ENCODE peak calls at places on chromosomes 12 and 14, in seven cellular contexts. One of them, this sample, is unnamed.
A peak's percentile ranks its signal among the peaks of the same experiment; 100 is the strongest.

GRCh38 chr12:115201928-115202327 is 518.0 kb upstream of the TBX3 start:
- DNase-seq in fibroblast of lung: no peak
- DNase-seq in brain microvascular endothelial cell: no peak
- DNase-seq in lower lobe of right lung: no peak
- DNase-seq in hepatocyte: no peak
- DNase-seq in body of pancreas: no peak
- DNase-seq in upper lobe of right lung: no peak
- DNase-seq in this sample: no peak

GRCh38 chr12:104109446-104110271 is 28.4 kb downstream of the NFYB start:
- DNase-seq in fibroblast of lung: no peak
- DNase-seq in brain microvascular endothelial cell: no peak
- DNase-seq in lower lobe of right lung: no peak
- DNase-seq in hepatocyte: no peak
- DNase-seq in body of pancreas: no peak
- DNase-seq in upper lobe of right lung: no peak
- DNase-seq in this sample: no peak

GRCh38 chr14:77098470-77099353 is 654 bp downstream of the CIPC start:
- DNase-seq in fibroblast of lung: no peak
- DNase-seq in brain microvascular endothelial cell: no peak
- DNase-seq in lower lobe of right lung: peak; percentile 72
- DNase-seq in hepatocyte: peak; percentile 58
- DNase-seq in body of pancreas: peak; percentile 66
- DNase-seq in upper lobe of right lung: peak; percentile 83
- DNase-seq in this sample: peak; percentile 63

GRCh38 chr14:39956372-39956771 is 524.1 kb upstream of the FBXO33 start:
- DNase-seq in fibroblast of lung: no peak
- DNase-seq in brain microvascular endothelial cell: no peak
- DNase-seq in lower lobe of right lung: no peak
- DNase-seq in hepatocyte: no peak
- DNase-seq in body of pancreas: no peak
- DNase-seq in upper lobe of right lung: no peak
- DNase-seq in this sample: no peak

GRCh38 chr12:21607701-21608100 is 3.1 kb upstream of the GYS2 start:
- DNase-seq in fibroblast of lung: peak; percentile 16
- DNase-seq in brain microvascular endothelial cell: no peak
- DNase-seq in lower lobe of right lung: no peak
- DNase-seq in hepatocyte: peak; percentile 12
- DNase-seq in body of pancreas: no peak
- DNase-seq in upper lobe of right lung: no peak
- DNase-seq in this sample: no peak

GRCh38 chr12:103548622-103549601 is 38.2 kb upstream of the STAB2 start:
- DNase-seq in fibroblast of lung: peak; percentile 53
- DNase-seq in brain microvascular endothelial cell: peak; percentile 58
- DNase-seq in lower lobe of right lung: no peak
- DNase-seq in hepatocyte: peak; percentile 75
- DNase-seq in body of pancreas: peak; percentile 77
- DNase-seq in upper lobe of right lung: no peak
- DNase-seq in this sample: no peak

GRCh38 chr12:110565919-110566871 is 16.9 kb downstream of the PPTC7 start:
- DNase-seq in fibroblast of lung: peak; percentile 41
- DNase-seq in brain microvascular endothelial cell: no peak
- DNase-seq in lower lobe of right lung: no peak
- DNase-seq in hepatocyte: no peak
- DNase-seq in body of pancreas: peak; percentile 31
- DNase-seq in upper lobe of right lung: no peak
- DNase-seq in this sample: no peak

GRCh38 chr14:69318241-69318640 is 58.3 kb downstream of the GALNT16 start:
- DNase-seq in fibroblast of lung: no peak
- DNase-seq in brain microvascular endothelial cell: no peak
- DNase-seq in lower lobe of right lung: no peak
- DNase-seq in hepatocyte: no peak
- DNase-seq in body of pancreas: no peak
- DNase-seq in upper lobe of right lung: peak; percentile 32
- DNase-seq in this sample: no peak

GRCh38 chr12:43951286-43951685 is 115.4 kb downstream of the TMEM117 start:
- DNase-seq in fibroblast of lung: no peak
- DNase-seq in brain microvascular endothelial cell: no peak
- DNase-seq in lower lobe of right lung: no peak
- DNase-seq in hepatocyte: no peak
- DNase-seq in body of pancreas: no peak
- DNase-seq in upper lobe of right lung: no peak
- DNase-seq in this sample: no peak

GRCh38 chr12:8960185-8960584 is 10.7 kb upstream of the M6PR start:
- DNase-seq in fibroblast of lung: no peak
- DNase-seq in brain microvascular endothelial cell: no peak
- DNase-seq in lower lobe of right lung: no peak
- DNase-seq in hepatocyte: no peak
- DNase-seq in body of pancreas: no peak
- DNase-seq in upper lobe of right lung: no peak
- DNase-seq in this sample: no peak

GRCh38 chr14:68791078-68791983 is 1.5 kb downstream of the ZFP36L1 start:
- DNase-seq in fibroblast of lung: peak; percentile 61
- DNase-seq in brain microvascular endothelial cell: no peak
- DNase-seq in lower lobe of right lung: no peak
- DNase-seq in hepatocyte: no peak
- DNase-seq in body of pancreas: peak; percentile 48
- DNase-seq in upper lobe of right lung: no peak
- DNase-seq in this sample: no peak

GRCh38 chr12:43349863-43350262 is 202.1 kb downstream of the ADAMTS20 start:
- DNase-seq in fibroblast of lung: no peak
- DNase-seq in brain microvascular endothelial cell: no peak
- DNase-seq in lower lobe of right lung: no peak
- DNase-seq in hepatocyte: peak; percentile 14
- DNase-seq in body of pancreas: no peak
- DNase-seq in upper lobe of right lung: no peak
- DNase-seq in this sample: no peak

GRCh38 chr12:47088021-47088944 is 8.5 kb upstream of the AMIGO2 start:
- DNase-seq in fibroblast of lung: peak; percentile 88
- DNase-seq in brain microvascular endothelial cell: peak; percentile 56
- DNase-seq in lower lobe of right lung: no peak
- DNase-seq in hepatocyte: peak; percentile 66
- DNase-seq in body of pancreas: no peak
- DNase-seq in upper lobe of right lung: no peak
- DNase-seq in this sample: no peak

DNA sequence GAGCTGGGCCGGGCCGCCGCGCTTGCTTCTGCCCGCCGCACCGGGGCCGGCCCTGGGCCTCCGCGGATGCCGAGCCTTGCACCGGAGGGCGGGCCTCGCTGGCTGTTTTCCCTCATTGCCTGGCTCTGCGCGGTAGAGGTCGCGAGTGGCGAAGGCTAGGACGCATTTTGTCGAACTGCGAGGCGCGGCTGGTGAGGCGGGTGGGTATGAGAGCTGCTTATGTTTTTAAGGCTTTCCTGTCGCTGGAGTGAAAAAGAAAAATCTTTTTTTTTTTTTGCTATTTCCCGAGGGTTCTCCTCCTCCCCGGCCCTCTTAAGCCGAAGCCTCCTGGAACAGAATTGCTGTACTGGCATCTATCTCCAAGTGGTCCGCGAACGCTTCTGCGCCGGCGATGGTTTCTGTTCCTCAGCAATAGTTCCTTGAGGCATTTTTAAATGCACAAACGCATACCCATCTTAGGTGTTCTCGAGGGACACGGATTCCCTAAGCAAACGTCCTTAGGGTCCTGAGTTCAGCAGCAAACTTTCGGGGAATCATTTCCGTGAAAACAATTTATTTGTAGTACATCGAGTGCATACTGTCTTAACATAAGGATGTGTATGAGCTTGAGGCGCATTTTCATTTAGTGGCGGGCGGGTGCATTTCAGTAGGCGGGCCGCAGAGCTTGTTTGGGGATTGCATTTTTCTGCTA is 631 bp downstream of the RESF1 start:
- DNase-seq in fibroblast of lung: peak; percentile 65
- DNase-seq in brain microvascular endothelial cell: peak; percentile 50
- DNase-seq in lower lobe of right lung: peak; percentile 78
- DNase-seq in hepatocyte: peak; percentile 79
- DNase-seq in body of pancreas: peak; percentile 73
- DNase-seq in upper lobe of right lung: no peak
- DNase-seq in this sample: peak; percentile 15
- TF ChIP-seq CTCF in fibroblast of lung: peak; percentile 13
- TF ChIP-seq CTCF in brain microvascular endothelial cell: peak; percentile 34
- TF ChIP-seq CTCF in lower lobe of right lung: no peak
- TF ChIP-seq CTCF in hepatocyte: peak; percentile 31
- TF ChIP-seq CTCF in body of pancreas: no peak
- TF ChIP-seq CTCF in upper lobe of right lung: no peak
- TF ChIP-seq CTCF in this sample: no peak

GRCh38 chr12:122615780-122616179 is 87.4 kb downstream of the HCAR2 start:
- DNase-seq in fibroblast of lung: no peak
- DNase-seq in brain microvascular endothelial cell: no peak
- DNase-seq in lower lobe of right lung: no peak
- DNase-seq in hepatocyte: no peak
- DNase-seq in body of pancreas: no peak
- DNase-seq in upper lobe of right lung: no peak
- DNase-seq in this sample: no peak

GRCh38 chr12:122609696-122610095 is 82.6 kb downstream of the KNTC1 start:
- DNase-seq in fibroblast of lung: no peak
- DNase-seq in brain microvascular endothelial cell: no peak
- DNase-seq in lower lobe of right lung: no peak
- DNase-seq in hepatocyte: no peak
- DNase-seq in body of pancreas: no peak
- DNase-seq in upper lobe of right lung: no peak
- DNase-seq in this sample: no peak

GRCh38 chr12:122614839-122615238 is 87.8 kb downstream of the KNTC1 start:
- DNase-seq in fibroblast of lung: peak; percentile 6
- DNase-seq in brain microvascular endothelial cell: no peak
- DNase-seq in lower lobe of right lung: no peak
- DNase-seq in hepatocyte: no peak
- DNase-seq in body of pancreas: no peak
- DNase-seq in upper lobe of right lung: no peak
- DNase-seq in this sample: no peak

GRCh38 chr12:122610911-122611310 is 83.9 kb downstream of the KNTC1 start:
- DNase-seq in fibroblast of lung: peak; percentile 1
- DNase-seq in brain microvascular endothelial cell: no peak
- DNase-seq in lower lobe of right lung: no peak
- DNase-seq in hepatocyte: no peak
- DNase-seq in body of pancreas: no peak
- DNase-seq in upper lobe of right lung: no peak
- DNase-seq in this sample: no peak
- H3K36me3 ChIP-seq in fibroblast of lung: peaks cover 3% of the 10 kb centered on the region
- H3K36me3 ChIP-seq in brain microvascular endothelial cell: peaks cover 7% of the 10 kb centered on the region
- H3K36me3 ChIP-seq in lower lobe of right lung: peaks cover 33% of the 10 kb centered on the region
- H3K36me3 ChIP-seq in hepatocyte: no peaks in the 10 kb centered on the region
- H3K36me3 ChIP-seq in body of pancreas: no peaks in the 10 kb centered on the region
- H3K36me3 ChIP-seq in upper lobe of right lung: peaks cover 15% of the 10 kb centered on the region
- H3K36me3 ChIP-seq in this sample: peaks cover 5% of the 10 kb centered on the region

GRCh38 chr12:49417558-49417957 is 50.3 kb downstream of the SPATS2 start:
- DNase-seq in fibroblast of lung: no peak
- DNase-seq in brain microvascular endothelial cell: no peak
- DNase-seq in lower lobe of right lung: no peak
- DNase-seq in hepatocyte: no peak
- DNase-seq in body of pancreas: no peak
- DNase-seq in upper lobe of right lung: no peak
- DNase-seq in this sample: no peak

GRCh38 chr12:49413796-49414195 is 46.5 kb downstream of the SPATS2 start:
- DNase-seq in fibroblast of lung: no peak
- DNase-seq in brain microvascular endothelial cell: no peak
- DNase-seq in lower lobe of right lung: no peak
- DNase-seq in hepatocyte: no peak
- DNase-seq in body of pancreas: no peak
- DNase-seq in upper lobe of right lung: no peak
- DNase-seq in this sample: no peak

GRCh38 chr12:49414364-49414763 is 47.1 kb downstream of the SPATS2 start:
- DNase-seq in fibroblast of lung: no peak
- DNase-seq in brain microvascular endothelial cell: no peak
- DNase-seq in lower lobe of right lung: no peak
- DNase-seq in hepatocyte: no peak
- DNase-seq in body of pancreas: no peak
- DNase-seq in upper lobe of right lung: no peak
- DNase-seq in this sample: no peak

GRCh38 chr12:49416892-49417291 is 49.6 kb downstream of the SPATS2 start:
- DNase-seq in fibroblast of lung: no peak
- DNase-seq in brain microvascular endothelial cell: no peak
- DNase-seq in lower lobe of right lung: no peak
- DNase-seq in hepatocyte: no peak
- DNase-seq in body of pancreas: no peak
- DNase-seq in upper lobe of right lung: no peak
- DNase-seq in this sample: no peak

DNA sequence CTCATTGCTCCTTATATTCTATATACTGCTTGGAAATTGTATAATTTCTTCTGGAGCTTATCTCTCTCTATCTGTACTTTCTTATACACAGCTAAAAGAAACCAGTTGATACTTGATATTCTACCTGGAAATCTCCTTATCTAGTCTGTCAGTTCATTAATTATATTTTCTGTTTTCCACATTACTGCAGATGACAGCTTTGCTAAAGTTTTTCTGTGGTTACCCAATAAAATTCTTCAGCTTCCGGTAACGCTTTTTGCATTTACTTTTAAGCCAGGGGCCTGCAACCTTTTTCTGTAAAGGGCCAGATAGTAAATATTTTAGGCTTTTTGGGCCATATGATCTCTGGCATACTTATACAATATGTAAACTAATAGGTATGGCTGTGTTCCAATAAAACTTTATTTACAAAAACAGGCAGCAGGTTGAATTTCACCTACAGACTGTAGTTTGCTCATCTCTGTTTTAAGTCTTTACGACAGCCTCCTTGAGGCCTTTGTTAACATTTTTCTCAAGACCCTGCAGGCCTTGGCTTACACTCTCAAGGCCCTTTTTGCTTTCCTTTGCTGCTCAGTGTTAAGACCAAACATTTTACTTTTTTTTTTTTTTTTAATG is 48.3 kb downstream of the SPATS2 start:
- DNase-seq in fibroblast of lung: peak; percentile 18
- DNase-seq in brain microvascular endothelial cell: no peak
- DNase-seq in lower lobe of right lung: no peak
- DNase-seq in hepatocyte: no peak
- DNase-seq in body of pancreas: no peak
- DNase-seq in upper lobe of right lung: no peak
- DNase-seq in this sample: no peak
- TF ChIP-seq CTCF in fibroblast of lung: no peak
- TF ChIP-seq CTCF in brain microvascular endothelial cell: no peak
- TF ChIP-seq CTCF in lower lobe of right lung: no peak
- TF ChIP-seq CTCF in hepatocyte: no peak
- TF ChIP-seq CTCF in body of pancreas: no peak
- TF ChIP-seq CTCF in upper lobe of right lung: no peak
- TF ChIP-seq CTCF in this sample: no peak

GRCh38 chr12:92041742-92042141 is 103.9 kb downstream of the BTG1 start:
- DNase-seq in fibroblast of lung: peak; percentile 17
- DNase-seq in brain microvascular endothelial cell: no peak
- DNase-seq in lower lobe of right lung: no peak
- DNase-seq in hepatocyte: no peak
- DNase-seq in body of pancreas: no peak
- DNase-seq in upper lobe of right lung: no peak
- DNase-seq in this sample: no peak

GRCh38 chr12:92045852-92046251 is 99.8 kb downstream of the BTG1 start:
- DNase-seq in fibroblast of lung: no peak
- DNase-seq in brain microvascular endothelial cell: no peak
- DNase-seq in lower lobe of right lung: no peak
- DNase-seq in hepatocyte: no peak
- DNase-seq in body of pancreas: no peak
- DNase-seq in upper lobe of right lung: no peak
- DNase-seq in this sample: no peak

GRCh38 chr12:92044435-92044834 is 101.2 kb downstream of the BTG1 start:
- DNase-seq in fibroblast of lung: no peak
- DNase-seq in brain microvascular endothelial cell: no peak
- DNase-seq in lower lobe of right lung: no peak
- DNase-seq in hepatocyte: no peak
- DNase-seq in body of pancreas: no peak
- DNase-seq in upper lobe of right lung: no peak
- DNase-seq in this sample: no peak

GRCh38 chr12:92046557-92046956 is 99.1 kb downstream of the BTG1 start:
- DNase-seq in fibroblast of lung: no peak
- DNase-seq in brain microvascular endothelial cell: no peak
- DNase-seq in lower lobe of right lung: no peak
- DNase-seq in hepatocyte: no peak
- DNase-seq in body of pancreas: no peak
- DNase-seq in upper lobe of right lung: no peak
- DNase-seq in this sample: no peak

GRCh38 chr12:92042791-92043531 is 102.7 kb downstream of the BTG1 start:
- DNase-seq in fibroblast of lung: no peak
- DNase-seq in brain microvascular endothelial cell: no peak
- DNase-seq in lower lobe of right lung: no peak
- DNase-seq in hepatocyte: no peak
- DNase-seq in body of pancreas: no peak
- DNase-seq in upper lobe of right lung: no peak
- DNase-seq in this sample: no peak
- H3K36me3 ChIP-seq in fibroblast of lung: no peaks in the 10 kb centered on the region
- H3K36me3 ChIP-seq in brain microvascular endothelial cell: no peaks in the 10 kb centered on the region
- H3K36me3 ChIP-seq in lower lobe of right lung: no peaks in the 10 kb centered on the region
- H3K36me3 ChIP-seq in hepatocyte: no peaks in the 10 kb centered on the region
- H3K36me3 ChIP-seq in body of pancreas: no peaks in the 10 kb centered on the region
- H3K36me3 ChIP-seq in upper lobe of right lung: no peaks in the 10 kb centered on the region
- H3K36me3 ChIP-seq in this sample: no peaks in the 10 kb centered on the region